ENCODE peak calls at places on chromosomes 5 and 9, in seven cellular contexts. One of them, this sample, is unnamed.

GRCh38 chr9:34220218-34220617 is 41.4 kb downstream of the UBAP1 start:
- DNase-seq in GM23338: no peak
- DNase-seq in BJ: no peak
- DNase-seq in OCI-LY7: no peak
- DNase-seq in fibroblast of pulmonary artery: no peak
- DNase-seq in endothelial cell of umbilical vein: no peak
- DNase-seq in fibroblast of lung: no peak
- DNase-seq in this sample: no peak

GRCh38 chr9:84315278-84315877 is 25.2 kb downstream of the SLC28A3 start:
- DNase-seq in GM23338: peak
- DNase-seq in BJ: no peak
- DNase-seq in OCI-LY7: peak
- DNase-seq in fibroblast of pulmonary artery: peak
- DNase-seq in endothelial cell of umbilical vein: peak
- DNase-seq in fibroblast of lung: peak
- DNase-seq in this sample: peak

GRCh38 chr5:74442466-74442865 is 198.1 kb downstream of the ENC1 start:
- DNase-seq in GM23338: peak
- DNase-seq in BJ: no peak
- DNase-seq in OCI-LY7: no peak
- DNase-seq in fibroblast of pulmonary artery: peak
- DNase-seq in endothelial cell of umbilical vein: no peak
- DNase-seq in fibroblast of lung: no peak
- DNase-seq in this sample: no peak

GRCh38 chr5:159469496-159470370 is 139.4 kb upstream of the IL12B start:
- DNase-seq in GM23338: no peak
- DNase-seq in BJ: no peak
- DNase-seq in OCI-LY7: no peak
- DNase-seq in fibroblast of pulmonary artery: no peak
- DNase-seq in endothelial cell of umbilical vein: no peak
- DNase-seq in fibroblast of lung: no peak
- DNase-seq in this sample: no peak

GRCh38 chr5:54177058-54177457 is 133.3 kb downstream of the ARL15 start:
- DNase-seq in GM23338: no peak
- DNase-seq in BJ: no peak
- DNase-seq in OCI-LY7: no peak
- DNase-seq in fibroblast of pulmonary artery: no peak
- DNase-seq in endothelial cell of umbilical vein: no peak
- DNase-seq in fibroblast of lung: no peak
- DNase-seq in this sample: no peak

GRCh38 chr5:25190521-25191000 is 545.8 kb upstream of the CDH10 start:
- DNase-seq in GM23338: no peak
- DNase-seq in BJ: no peak
- DNase-seq in OCI-LY7: no peak
- DNase-seq in fibroblast of pulmonary artery: no peak
- DNase-seq in endothelial cell of umbilical vein: no peak
- DNase-seq in fibroblast of lung: no peak
- DNase-seq in this sample: no peak

GRCh38 chr9:88682431-88682831 is 147.5 kb downstream of the NXNL2 start:
- DNase-seq in GM23338: no peak
- DNase-seq in BJ: no peak
- DNase-seq in OCI-LY7: no peak
- DNase-seq in fibroblast of pulmonary artery: no peak
- DNase-seq in endothelial cell of umbilical vein: no peak
- DNase-seq in fibroblast of lung: peak
- DNase-seq in this sample: no peak

GRCh38 chr9:86990276-86990675 is 43.0 kb upstream of the GAS1 start:
- DNase-seq in GM23338: no peak
- DNase-seq in BJ: no peak
- DNase-seq in OCI-LY7: no peak
- DNase-seq in fibroblast of pulmonary artery: peak
- DNase-seq in endothelial cell of umbilical vein: no peak
- DNase-seq in fibroblast of lung: peak
- DNase-seq in this sample: no peak

GRCh38 chr5:141430332-141431113 is at the start of gene PCDHGA12:
- DNase-seq in GM23338: peak
- DNase-seq in BJ: no peak
- DNase-seq in OCI-LY7: peak
- DNase-seq in fibroblast of pulmonary artery: peak
- DNase-seq in endothelial cell of umbilical vein: peak
- DNase-seq in fibroblast of lung: peak
- DNase-seq in this sample: peak
- H3K4me3 ChIP-seq in GM23338: no peak
- H3K4me3 ChIP-seq in BJ: peak
- H3K4me3 ChIP-seq in OCI-LY7: no peak
- H3K4me3 ChIP-seq in fibroblast of pulmonary artery: peak
- H3K4me3 ChIP-seq in endothelial cell of umbilical vein: peak
- H3K4me3 ChIP-seq in fibroblast of lung: peak
- H3K4me3 ChIP-seq in this sample: peak

GRCh38 chr9:2015581-2016410 is 649 bp downstream of the SMARCA2 start:
- DNase-seq in GM23338: peak
- DNase-seq in BJ: no peak
- DNase-seq in OCI-LY7: peak
- DNase-seq in fibroblast of pulmonary artery: peak
- DNase-seq in endothelial cell of umbilical vein: peak
- DNase-seq in fibroblast of lung: peak
- DNase-seq in this sample: no peak
- TF ChIP-seq CTCF in GM23338: no peak
- TF ChIP-seq CTCF in BJ: no peak
- TF ChIP-seq CTCF in OCI-LY7: no peak
- TF ChIP-seq CTCF in fibroblast of pulmonary artery: no peak
- TF ChIP-seq CTCF in endothelial cell of umbilical vein: no peak
- TF ChIP-seq CTCF in fibroblast of lung: no peak
- TF ChIP-seq CTCF in this sample: no peak

GRCh38 chr9:136542246-136543041 is 3.4 kb downstream of the NOTCH1 start:
- DNase-seq in GM23338: no peak
- DNase-seq in BJ: no peak
- DNase-seq in OCI-LY7: no peak
- DNase-seq in fibroblast of pulmonary artery: no peak
- DNase-seq in endothelial cell of umbilical vein: no peak
- DNase-seq in fibroblast of lung: no peak
- DNase-seq in this sample: no peak

GRCh38 chr9:136541709-136542108 is 4.1 kb downstream of the NOTCH1 start:
- DNase-seq in GM23338: no peak
- DNase-seq in BJ: no peak
- DNase-seq in OCI-LY7: no peak
- DNase-seq in fibroblast of pulmonary artery: no peak
- DNase-seq in endothelial cell of umbilical vein: no peak
- DNase-seq in fibroblast of lung: no peak
- DNase-seq in this sample: no peak

GRCh38 chr9:136543830-136544548 is 1.9 kb downstream of the NOTCH1 start:
- DNase-seq in GM23338: no peak
- DNase-seq in BJ: no peak
- DNase-seq in OCI-LY7: no peak
- DNase-seq in fibroblast of pulmonary artery: no peak
- DNase-seq in endothelial cell of umbilical vein: peak
- DNase-seq in fibroblast of lung: no peak
- DNase-seq in this sample: no peak

GRCh38 chr9:136544549-136545064 is 1.2 kb downstream of the NOTCH1 start:
- DNase-seq in GM23338: no peak
- DNase-seq in BJ: no peak
- DNase-seq in OCI-LY7: peak
- DNase-seq in fibroblast of pulmonary artery: peak
- DNase-seq in endothelial cell of umbilical vein: peak
- DNase-seq in fibroblast of lung: no peak
- DNase-seq in this sample: no peak

DNA sequence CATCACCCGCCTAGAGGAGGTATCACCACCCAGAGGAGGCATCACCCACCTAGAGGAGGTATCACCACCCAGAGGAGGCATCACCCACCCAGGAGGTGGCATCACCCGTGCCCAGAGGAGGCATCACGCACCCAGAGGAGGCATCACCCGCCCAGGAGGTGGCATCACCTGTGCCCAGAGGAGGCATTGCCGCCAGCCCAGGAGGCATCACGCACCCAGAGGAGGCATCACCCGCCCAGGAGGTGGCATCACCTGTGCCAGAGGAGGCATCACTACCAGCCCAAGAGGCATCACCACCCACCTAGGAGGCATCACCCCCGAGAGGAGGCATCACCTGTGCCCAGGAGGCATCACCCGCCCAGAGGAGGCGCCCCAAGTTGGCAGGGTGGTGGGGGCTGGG is 2.6 kb downstream of the NOTCH1 start:
- DNase-seq in GM23338: no peak
- DNase-seq in BJ: no peak
- DNase-seq in OCI-LY7: no peak
- DNase-seq in fibroblast of pulmonary artery: no peak
- DNase-seq in endothelial cell of umbilical vein: no peak
- DNase-seq in fibroblast of lung: no peak
- DNase-seq in this sample: no peak
- H3K4me3 ChIP-seq in GM23338: no peak
- H3K4me3 ChIP-seq in BJ: no peak
- H3K4me3 ChIP-seq in OCI-LY7: no peak
- H3K4me3 ChIP-seq in fibroblast of pulmonary artery: no peak
- H3K4me3 ChIP-seq in endothelial cell of umbilical vein: no peak
- H3K4me3 ChIP-seq in fibroblast of lung: no peak
- H3K4me3 ChIP-seq in this sample: no peak

GRCh38 chr9:115231116-115231515 is 113.2 kb upstream of the TNC start:
- DNase-seq in GM23338: no peak
- DNase-seq in BJ: no peak
- DNase-seq in OCI-LY7: no peak
- DNase-seq in fibroblast of pulmonary artery: no peak
- DNase-seq in endothelial cell of umbilical vein: no peak
- DNase-seq in fibroblast of lung: no peak
- DNase-seq in this sample: no peak

GRCh38 chr9:115229496-115229895 is 111.5 kb upstream of the TNC start:
- DNase-seq in GM23338: no peak
- DNase-seq in BJ: no peak
- DNase-seq in OCI-LY7: no peak
- DNase-seq in fibroblast of pulmonary artery: no peak
- DNase-seq in endothelial cell of umbilical vein: no peak
- DNase-seq in fibroblast of lung: peak
- DNase-seq in this sample: no peak

GRCh38 chr9:115225459-115226116 is 107.6 kb upstream of the TNC start:
- DNase-seq in GM23338: no peak
- DNase-seq in BJ: no peak
- DNase-seq in OCI-LY7: no peak
- DNase-seq in fibroblast of pulmonary artery: no peak
- DNase-seq in endothelial cell of umbilical vein: no peak
- DNase-seq in fibroblast of lung: no peak
- DNase-seq in this sample: no peak

GRCh38 chr9:115220339-115221009 is 102.5 kb upstream of the TNC start:
- DNase-seq in GM23338: no peak
- DNase-seq in BJ: no peak
- DNase-seq in OCI-LY7: no peak
- DNase-seq in fibroblast of pulmonary artery: peak
- DNase-seq in endothelial cell of umbilical vein: no peak
- DNase-seq in fibroblast of lung: peak
- DNase-seq in this sample: no peak

GRCh38 chr9:115226152-115226551 is 108.2 kb upstream of the TNC start:
- DNase-seq in GM23338: peak
- DNase-seq in BJ: no peak
- DNase-seq in OCI-LY7: no peak
- DNase-seq in fibroblast of pulmonary artery: no peak
- DNase-seq in endothelial cell of umbilical vein: no peak
- DNase-seq in fibroblast of lung: no peak
- DNase-seq in this sample: no peak
- TF ChIP-seq CTCF in GM23338: peak
- TF ChIP-seq CTCF in BJ: no peak
- TF ChIP-seq CTCF in OCI-LY7: peak
- TF ChIP-seq CTCF in fibroblast of pulmonary artery: no peak
- TF ChIP-seq CTCF in endothelial cell of umbilical vein: no peak
- TF ChIP-seq CTCF in fibroblast of lung: no peak
- TF ChIP-seq CTCF in this sample: no peak

This sample was measured in astrocyte of the cerebellum.